ENCODE peak calls at places on chromosomes 11 and 22, in seven cellular contexts. P is cardiac fibroblast; I is GM12865; B is esophagus squamous epithelium; D is GM13976; Q is heart left ventricle; X is CD4-positive, alpha-beta T cell. L is an unnamed sample.

GRCh38 chr11:100981196-100981824 is 148.3 kb downstream of the PGR start:
- DNase-seq in P (no peak), I (no peak), B (no peak), D (no peak), Q (no peak), X (no peak), L (no peak)

GRCh38 chr11:27976262-27976661 is 131.7 kb downstream of the KIF18A start:
- DNase-seq in P (peak), I (no peak), B (no peak), D (no peak), Q (no peak), X (no peak), L (no peak)

GRCh38 chr11:5818245-5818865 is 9.6 kb downstream of the OR52N2 start:
- DNase-seq in P (no peak), I (no peak), B (no peak), D (peak), Q (no peak), X (no peak), L (peak)

GRCh38 chr22:29225422-29226090 is 19.9 kb downstream of the EMID1 start:
- DNase-seq in P (peak), I (no peak), B (no peak), D (no peak), Q (peak), X (no peak), L (no peak)

GRCh38 chr22:17734197-17734596 is 40.1 kb downstream of the BID start:
- DNase-seq in P (peak), I (peak), B (no peak), D (peak), Q (no peak), X (no peak), L (peak)

GRCh38 chr22:26852176-26852575 is 194.8 kb downstream of the MIAT start:
- DNase-seq in P (no peak), I (no peak), B (no peak), D (no peak), Q (no peak), X (no peak), L (no peak)

GRCh38 chr11:73218106-73218829 is at the start of gene P2RY2:
- DNase-seq in P (peak), I (peak), B (no peak), D (peak), Q (peak), X (no peak), L (peak)

GRCh38 chr22:41021655-41022454 is 70.5 kb upstream of the EP300 start:
- DNase-seq in P (peak), I (peak), B (no peak), D (peak), Q (peak), X (peak), L (peak)

GRCh38 chr11:78420796-78421209 is 3.2 kb upstream of the GAB2 start:
- DNase-seq in P (peak), I (peak), B (no peak), D (peak), Q (peak), X (no peak), L (peak)

GRCh38 chr22:22684605-22685561 is 40.5 kb downstream of the GGTLC2 start:
- DNase-seq in P (peak), I (peak), B (no peak), D (peak), Q (no peak), X (no peak), L (peak)

GRCh38 chr11:106031936-106032335 is 9.9 kb upstream of the MSANTD4 start:
- DNase-seq in P (no peak), I (no peak), B (no peak), D (no peak), Q (no peak), X (no peak), L (no peak)

GRCh38 chr11:119352857-119353260 is 6.4 kb upstream of the MFRP start:
- DNase-seq in P (peak), I (no peak), B (no peak), D (no peak), Q (peak), X (no peak), L (no peak)

GRCh38 chr11:15141381-15141780 is 26.7 kb downstream of the INSC start:
- DNase-seq in P (no peak), I (no peak), B (no peak), D (no peak), Q (no peak), X (no peak), L (no peak)

GRCh38 chr11:78684377-78684776 is 109.7 kb upstream of the NARS2 start:
- DNase-seq in P (peak), I (no peak), B (no peak), D (no peak), Q (no peak), X (no peak), L (no peak)

GRCh38 chr11:114088216-114088615 is 28.7 kb downstream of the ZBTB16 start:
- DNase-seq in P (no peak), I (no peak), B (no peak), D (no peak), Q (no peak), X (no peak), L (no peak)

GRCh38 chr11:19018901-19019300 is 41.6 kb downstream of the MRGPRX2 start:
- DNase-seq in P (no peak), I (no peak), B (no peak), D (no peak), Q (no peak), X (no peak), L (no peak)

GRCh38 chr11:19013181-19013857 is 47.2 kb downstream of the MRGPRX2 start:
- DNase-seq in P (no peak), I (no peak), B (no peak), D (no peak), Q (no peak), X (no peak), L (no peak)
- TF ChIP-seq CTCF in P (peak), I (peak), B (no peak), D (peak), Q (no peak), X (no peak), L (peak)

GRCh38 chr22:18987765-18988164 is 51.7 kb upstream of the PRODH start:
- DNase-seq in P (peak), I (peak), B (no peak), D (peak), Q (no peak), X (no peak), L (peak)
- TF ChIP-seq CTCF in P (peak), I (peak), B (no peak), D (no peak), Q (no peak), X (no peak), L (peak)

GRCh38 chr11:103234974-103235373 is 125.7 kb downstream of the DYNC2H1 start:
- DNase-seq in P (peak), I (no peak), B (no peak), D (no peak), Q (no peak), X (no peak), L (no peak)
- TF ChIP-seq CTCF in P (no peak), I (no peak), B (no peak), D (no peak), Q (no peak), X (no peak), L (no peak)

GRCh38 chr11:123535401-123535800 is 105.3 kb downstream of the GRAMD1B start:
- DNase-seq in P (no peak), I (no peak), B (no peak), D (no peak), Q (no peak), X (no peak), L (no peak)
- TF ChIP-seq CTCF in P (no peak), I (no peak), B (no peak), D (no peak), Q (no peak), X (no peak), L (no peak)